ENCODE peak calls at places on chromosomes 7 and 10, in four cellular contexts. N, X, R and E are unnamed samples.

GRCh38 chr7:100686201-100686821 is 7.7 kb downstream of the GIGYF1 start:
- DNase-seq in N (no peak), R (no peak), X (no peak), E (no peak)

GRCh38 chr10:87842776-87843497 is 20.4 kb downstream of the KLLN start:
- DNase-seq in R (no peak), N (no peak), X (peak; percentile 84), E (no peak)

GRCh38 chr7:12629816-12630614 is 57.4 kb upstream of the ARL4A start:
- DNase-seq in X (no peak), R (no peak), N (no peak), E (no peak)

GRCh38 chr10:113712755-113713154 is 33.0 kb downstream of the CASP7 start:
- DNase-seq in R (no peak), N (peak; percentile 61), X (no peak), E (no peak)

GRCh38 chr7:101598422-101598957 is 30.6 kb downstream of the MYL10 start:
- DNase-seq in X (no peak), N (no peak), R (peak; percentile 90), E (no peak)

GRCh38 chr10:37976880-37977203 is 395 bp upstream of the ZNF25 start:
- DNase-seq in X (no peak), R (no peak), N (no peak), E (no peak)

GRCh38 chr10:109203616-109204375 is 719.5 kb downstream of the XPNPEP1 start:
- DNase-seq in X (peak; percentile 17), N (no peak), R (no peak), E (no peak)

GRCh38 chr10:14574291-14574690 is 200.4 kb downstream of the FAM107B start:
- DNase-seq in X (no peak), N (peak; percentile 8), R (no peak), E (no peak)

GRCh38 chr7:65927489-65928448 is 54.2 kb downstream of the GUSB start:
- DNase-seq in X (no peak), R (no peak), N (no peak), E (no peak)

GRCh38 chr7:103524042-103524907 is 78.3 kb upstream of the SLC26A5 start:
- DNase-seq in X (peak; percentile 68), N (no peak), R (peak; percentile 40), E (peak; percentile 29)

GRCh38 chr7:41169307-41169706 is 533.6 kb downstream of the INHBA start:
- DNase-seq in X (peak; percentile 36), N (no peak), R (no peak), E (no peak)

GRCh38 chr10:26478061-26478460 is 39.9 kb downstream of the APBB1IP start:
- DNase-seq in X (no peak), N (no peak), R (no peak), E (no peak)

GRCh38 chr7:157691521-157692155 is 354.8 kb downstream of the DNAJB6 start:
- DNase-seq in N (peak; percentile 42), X (no peak), R (no peak), E (peak; percentile 77)

GRCh38 chr7:83876593-83876992 is 227.7 kb upstream of the SEMA3E start:
- DNase-seq in X (peak; percentile 7), R (no peak), N (no peak), E (no peak)

GRCh38 chr10:127033569-127034175 is 128.4 kb downstream of the DOCK1 start:
- DNase-seq in N (no peak), R (no peak), X (no peak), E (no peak)

GRCh38 chr7:128347573-128348147 is 4.0 kb upstream of the RBM28 start:
- DNase-seq in N (peak; percentile 48), X (peak; percentile 45), R (peak; percentile 69), E (peak; percentile 54)

GRCh38 chr7:98240961-98241673 is 10.9 kb downstream of the TECPR1 start:
- DNase-seq in X (peak; percentile 28), N (peak; percentile 64), R (peak; percentile 85), E (peak; percentile 37)

GRCh38 chr7:25361863-25362262 is 133.6 kb upstream of the NPVF start:
- DNase-seq in R (peak; percentile 31), N (no peak), X (no peak), E (no peak)

GRCh38 chr10:93383562-93383981 is 98.6 kb downstream of the MYOF start:
- DNase-seq in X (peak; percentile 98), N (peak; percentile 41), R (peak; percentile 83), E (no peak)

GRCh38 chr7:151924508-151924907 is 31.7 kb upstream of the GALNTL5 start:
- DNase-seq in N (no peak), R (no peak), X (no peak), E (no peak)

GRCh38 chr7:122588621-122589020 is 110.3 kb downstream of the RNF133 start:
- DNase-seq in R (no peak), N (no peak), X (no peak), E (no peak)

GRCh38 chr7:140610204-140611165 is 30.1 kb downstream of the DENND2A start:
- DNase-seq in N (no peak), R (peak; percentile 97), X (peak; percentile 32), E (no peak)

GRCh38 chr7:126001344-126001743 is 1071.7 kb upstream of the POT1 start:
- DNase-seq in R (no peak), N (no peak), X (no peak), E (peak; percentile 24)

GRCh38 chr10:15879058-15879457 is 18.8 kb upstream of the MINDY3 start:
- DNase-seq in R (peak; percentile 60), X (peak; percentile 40), N (no peak), E (no peak)

GRCh38 chr10:76324283-76324682 is 892.9 kb downstream of the LRMDA start:
- DNase-seq in N (no peak), R (no peak), X (no peak), E (no peak)

DNA sequence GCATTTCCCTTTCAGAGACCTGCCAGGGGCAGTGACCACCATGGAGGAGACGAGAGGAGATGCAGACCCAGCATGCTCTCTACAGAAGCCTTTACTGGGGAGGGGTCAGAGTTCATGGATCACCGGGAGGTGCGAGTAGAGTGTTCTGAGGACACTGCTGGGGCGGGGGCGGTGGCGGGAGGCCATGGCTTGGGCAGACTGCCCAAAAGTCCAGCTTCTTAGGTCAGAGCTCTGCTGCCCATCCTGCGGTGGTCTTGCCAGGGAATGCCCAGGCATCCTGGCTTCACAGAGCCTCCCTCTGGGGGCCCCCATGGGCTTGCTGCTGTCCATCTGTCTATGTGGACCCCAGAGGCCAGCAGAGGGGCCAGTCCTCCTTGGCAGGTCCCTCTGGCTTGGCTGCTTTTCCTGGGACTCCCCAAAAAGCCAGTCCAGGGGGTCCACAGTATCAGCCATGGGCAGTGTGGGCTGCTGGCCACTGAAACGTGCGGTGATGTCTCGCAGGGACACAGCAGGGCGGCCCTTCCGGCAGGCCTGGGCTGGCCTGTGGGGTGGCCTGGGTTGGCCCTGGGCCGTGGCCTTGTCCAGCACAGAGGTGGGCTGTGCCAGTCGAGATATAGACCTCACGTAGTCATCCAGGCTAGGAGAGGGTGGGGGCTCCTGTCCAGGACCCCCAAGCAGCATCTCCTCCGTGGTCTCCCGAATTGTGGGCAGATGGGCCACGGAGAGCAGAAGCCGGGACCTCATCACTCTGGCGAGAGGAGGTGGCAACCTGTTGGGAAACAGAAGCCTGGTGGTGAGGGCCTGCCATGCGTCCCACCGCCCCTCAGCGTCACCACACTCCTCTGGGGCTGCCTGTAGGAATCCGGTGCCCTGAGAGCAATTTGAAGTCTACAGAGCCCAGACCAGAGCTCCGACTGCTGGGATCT is 1.1 kb downstream of the DEPP1 start:
- DNase-seq in N (no peak), R (no peak), X (no peak), E (no peak)
- H3K4ac ChIP-seq in N (no peak overlapping the region), R (peak overlapping the region; percentile 37), X (peak overlapping the region; percentile 89), E (no peak overlapping the region)

GRCh38 chr10:96304241-96304640 is at the start of gene DNTT:
- DNase-seq in X (no peak), N (no peak), R (no peak), E (no peak)
- H3K4ac ChIP-seq in X (no peak within 1 kb of the TSS), N (no peak within 1 kb of the TSS), R (no peak within 1 kb of the TSS), E (no peak within 1 kb of the TSS)

DNA sequence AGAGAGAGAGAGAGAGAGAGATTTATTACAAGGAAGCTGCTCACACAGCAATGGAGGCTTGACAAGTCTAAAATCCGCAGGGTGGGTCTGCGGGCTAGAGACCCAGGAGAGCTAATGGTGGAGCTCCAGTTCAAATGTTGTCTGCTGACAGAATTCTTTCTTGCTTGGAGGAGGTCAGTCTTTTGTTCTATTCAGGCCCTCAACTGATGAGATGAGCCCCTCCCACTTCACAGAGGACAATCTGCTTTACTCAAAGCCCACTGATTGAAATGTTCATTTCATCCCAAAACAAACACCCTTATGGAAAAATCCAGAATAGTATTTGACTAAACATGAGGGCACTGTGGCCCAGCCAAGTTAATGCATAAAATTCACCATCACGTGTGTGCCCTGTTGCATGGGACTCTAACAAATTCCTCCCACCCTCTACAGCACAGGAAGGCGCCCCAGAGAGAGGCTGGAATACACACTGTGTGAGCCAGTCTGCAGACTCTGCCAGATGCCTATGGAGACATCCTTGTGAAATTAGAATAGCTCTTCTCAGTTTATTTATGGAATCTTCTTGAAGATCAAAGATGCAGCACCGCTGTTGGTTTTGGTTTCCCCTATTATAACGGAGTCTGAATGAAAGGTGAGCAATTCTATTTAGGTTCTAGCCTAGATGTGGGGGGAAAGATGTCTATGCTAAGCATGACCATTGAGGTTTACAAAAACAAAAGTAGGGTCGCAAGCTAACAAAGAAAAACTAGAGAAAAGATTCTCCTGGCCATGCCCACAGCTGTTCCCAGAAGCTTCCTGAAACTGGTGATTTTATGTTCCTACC is 123.0 kb upstream of the SFMBT2 start:
- DNase-seq in R (no peak), N (peak; percentile 49), X (no peak), E (no peak)
- H3K4ac ChIP-seq in R (no peak overlapping the region), N (no peak overlapping the region), X (no peak overlapping the region), E (no peak overlapping the region)

DNA sequence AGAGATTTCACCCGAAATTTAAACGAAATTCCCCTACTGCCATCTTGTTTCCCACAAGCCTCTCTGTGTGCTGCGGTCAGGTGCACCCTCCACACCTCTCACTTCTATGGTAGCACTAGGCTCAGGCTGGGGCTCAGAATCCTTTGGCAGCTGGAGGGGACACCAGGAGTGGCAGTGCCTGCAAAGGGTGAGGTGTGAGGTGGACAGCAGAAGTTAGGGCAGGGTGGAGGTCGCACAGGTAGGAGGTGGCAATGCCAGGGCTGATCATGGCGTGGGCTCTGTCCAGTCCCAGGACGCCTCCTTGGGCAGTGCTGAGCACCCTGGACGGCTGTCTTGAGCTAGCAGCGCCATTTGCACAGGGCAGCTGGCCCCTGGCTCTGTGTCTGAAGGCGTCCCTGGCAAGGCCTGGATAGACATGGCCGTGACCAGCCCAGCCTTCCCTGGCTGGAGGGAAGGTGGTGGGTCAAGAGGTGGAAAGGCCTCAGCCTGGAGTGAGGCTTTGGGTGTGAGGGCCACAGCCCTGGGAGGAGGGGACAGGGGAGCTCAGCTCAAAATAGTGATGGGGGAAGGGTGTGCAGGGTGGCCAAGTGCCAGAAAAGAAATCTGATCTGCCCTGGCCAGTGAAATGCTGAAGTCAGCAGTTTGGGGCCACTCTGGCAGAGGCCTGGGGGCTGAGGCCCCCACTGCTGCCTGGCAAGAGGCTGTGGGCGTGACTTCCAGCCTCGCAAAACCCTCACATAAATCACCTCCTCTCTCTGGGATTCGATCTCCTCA is 40.0 kb downstream of the ZCCHC24 start:
- DNase-seq in X (no peak), R (no peak), N (no peak), E (no peak)
- H3K4ac ChIP-seq in X (peak overlapping the region; percentile 42), R (no peak overlapping the region), N (no peak overlapping the region), E (no peak overlapping the region)

DNA sequence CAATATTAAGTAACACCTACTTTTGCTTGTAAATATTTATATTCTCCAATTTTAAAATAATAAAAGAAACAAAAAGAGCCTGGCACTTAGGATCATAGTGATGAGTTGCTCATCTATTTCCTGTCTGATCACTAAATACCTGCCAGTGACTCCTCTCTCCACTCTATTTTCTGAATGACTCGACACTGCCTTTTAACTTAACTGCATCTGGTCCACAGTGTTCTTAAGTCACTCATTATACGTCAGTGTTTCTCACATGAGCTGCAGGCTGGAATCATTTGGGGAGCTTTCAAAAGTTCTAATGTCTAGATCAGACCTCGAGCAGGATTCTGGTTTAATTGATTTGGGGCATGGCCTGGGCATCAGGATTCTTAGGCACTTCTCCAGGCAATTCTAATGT is 78.0 kb upstream of the AGBL3 start:
- DNase-seq in N (no peak), X (peak; percentile 85), R (peak; percentile 27), E (no peak)
- H3K4ac ChIP-seq in N (no peak overlapping the region), X (no peak overlapping the region), R (no peak overlapping the region), E (no peak overlapping the region)

GRCh38 chr7:8284606-8285005 is 22.6 kb upstream of the ICA1 start:
- DNase-seq in X (no peak), N (no peak), R (no peak), E (no peak)
- H3K4ac ChIP-seq in X (no peak overlapping the region), N (no peak overlapping the region), R (no peak overlapping the region), E (no peak overlapping the region)